ENCODE peak calls at places on chromosomes 3 and 15, in eight cellular contexts. One of them, this sample, is unnamed.

GRCh38 chr3:77256584-77257488 is 216.9 kb downstream of the ROBO2 start:
- DNase-seq in choroid plexus epithelial cell: no peak
- DNase-seq in NCI-H524: peak; percentile 97
- DNase-seq in activated CD8-positive, alpha-beta memory T cell treated with anti-CD3 and anti-CD28 coated beads, Interleukin-2, amount 10 ng/mL, durations not matched to agents 7 days and 5 days: no peak
- DNase-seq in NCI-H510A: peak; percentile 56
- DNase-seq in LoVo: no peak
- DNase-seq in Peyer's patch: no peak
- DNase-seq in GM10248: no peak
- DNase-seq in this sample: no peak

GRCh38 chr3:132543016-132543739 is 53.9 kb upstream of the ACKR4 start:
- DNase-seq in choroid plexus epithelial cell: peak; percentile 97
- DNase-seq in NCI-H524: no peak
- DNase-seq in activated CD8-positive, alpha-beta memory T cell treated with anti-CD3 and anti-CD28 coated beads, Interleukin-2, amount 10 ng/mL, durations not matched to agents 7 days and 5 days: no peak
- DNase-seq in NCI-H510A: no peak
- DNase-seq in LoVo: peak; percentile 37
- DNase-seq in Peyer's patch: no peak
- DNase-seq in GM10248: no peak
- DNase-seq in this sample: no peak

GRCh38 chr3:31755911-31756658 is 223.4 kb downstream of the STT3B start:
- DNase-seq in choroid plexus epithelial cell: no peak
- DNase-seq in NCI-H524: no peak
- DNase-seq in activated CD8-positive, alpha-beta memory T cell treated with anti-CD3 and anti-CD28 coated beads, Interleukin-2, amount 10 ng/mL, durations not matched to agents 7 days and 5 days: peak; percentile 60
- DNase-seq in NCI-H510A: no peak
- DNase-seq in LoVo: no peak
- DNase-seq in Peyer's patch: no peak
- DNase-seq in GM10248: no peak
- DNase-seq in this sample: no peak

GRCh38 chr3:69368129-69368741 is 17.7 kb downstream of the FRMD4B start:
- DNase-seq in choroid plexus epithelial cell: no peak
- DNase-seq in NCI-H524: no peak
- DNase-seq in activated CD8-positive, alpha-beta memory T cell treated with anti-CD3 and anti-CD28 coated beads, Interleukin-2, amount 10 ng/mL, durations not matched to agents 7 days and 5 days: peak; percentile 79
- DNase-seq in NCI-H510A: no peak
- DNase-seq in LoVo: no peak
- DNase-seq in Peyer's patch: peak; percentile 65
- DNase-seq in GM10248: peak; percentile 58
- DNase-seq in this sample: peak; percentile 68

GRCh38 chr15:100715571-100716455 is 113.4 kb downstream of the ASB7 start:
- DNase-seq in choroid plexus epithelial cell: no peak
- DNase-seq in NCI-H524: no peak
- DNase-seq in activated CD8-positive, alpha-beta memory T cell treated with anti-CD3 and anti-CD28 coated beads, Interleukin-2, amount 10 ng/mL, durations not matched to agents 7 days and 5 days: no peak
- DNase-seq in NCI-H510A: no peak
- DNase-seq in LoVo: peak; percentile 42
- DNase-seq in Peyer's patch: no peak
- DNase-seq in GM10248: no peak
- DNase-seq in this sample: peak; percentile 10

GRCh38 chr15:69713726-69714559 is 261.3 kb downstream of the RPLP1 start:
- DNase-seq in choroid plexus epithelial cell: no peak
- DNase-seq in NCI-H524: no peak
- DNase-seq in activated CD8-positive, alpha-beta memory T cell treated with anti-CD3 and anti-CD28 coated beads, Interleukin-2, amount 10 ng/mL, durations not matched to agents 7 days and 5 days: peak; percentile 95
- DNase-seq in NCI-H510A: no peak
- DNase-seq in LoVo: no peak
- DNase-seq in Peyer's patch: peak; percentile 79
- DNase-seq in GM10248: peak; percentile 64
- DNase-seq in this sample: peak; percentile 54

GRCh38 chr3:109152326-109152725 is 15.8 kb downstream of the C3orf85 start:
- DNase-seq in choroid plexus epithelial cell: no peak
- DNase-seq in NCI-H524: no peak
- DNase-seq in activated CD8-positive, alpha-beta memory T cell treated with anti-CD3 and anti-CD28 coated beads, Interleukin-2, amount 10 ng/mL, durations not matched to agents 7 days and 5 days: no peak
- DNase-seq in NCI-H510A: no peak
- DNase-seq in LoVo: no peak
- DNase-seq in Peyer's patch: no peak
- DNase-seq in GM10248: no peak
- DNase-seq in this sample: no peak

GRCh38 chr3:188066141-188066540 is 87.8 kb upstream of the LPP start:
- DNase-seq in choroid plexus epithelial cell: no peak
- DNase-seq in NCI-H524: no peak
- DNase-seq in activated CD8-positive, alpha-beta memory T cell treated with anti-CD3 and anti-CD28 coated beads, Interleukin-2, amount 10 ng/mL, durations not matched to agents 7 days and 5 days: no peak
- DNase-seq in NCI-H510A: no peak
- DNase-seq in LoVo: no peak
- DNase-seq in Peyer's patch: no peak
- DNase-seq in GM10248: no peak
- DNase-seq in this sample: no peak

GRCh38 chr3:119508172-119508845 is 10.0 kb downstream of the TIMMDC1 start:
- DNase-seq in choroid plexus epithelial cell: no peak
- DNase-seq in NCI-H524: no peak
- DNase-seq in activated CD8-positive, alpha-beta memory T cell treated with anti-CD3 and anti-CD28 coated beads, Interleukin-2, amount 10 ng/mL, durations not matched to agents 7 days and 5 days: peak; percentile 64
- DNase-seq in NCI-H510A: no peak
- DNase-seq in LoVo: no peak
- DNase-seq in Peyer's patch: no peak
- DNase-seq in GM10248: no peak
- DNase-seq in this sample: peak; percentile 25

GRCh38 chr3:45165497-45166282 is 19.5 kb upstream of the CDCP1 start:
- DNase-seq in choroid plexus epithelial cell: no peak
- DNase-seq in NCI-H524: no peak
- DNase-seq in activated CD8-positive, alpha-beta memory T cell treated with anti-CD3 and anti-CD28 coated beads, Interleukin-2, amount 10 ng/mL, durations not matched to agents 7 days and 5 days: no peak
- DNase-seq in NCI-H510A: no peak
- DNase-seq in LoVo: no peak
- DNase-seq in Peyer's patch: no peak
- DNase-seq in GM10248: no peak
- DNase-seq in this sample: no peak